ENCODE peak calls at places on chromosomes 12 and 14, in five cellular contexts. N is kidney; K is PC-9; D is CD8-positive, alpha-beta T cell; S is A673. I is an unnamed sample.

GRCh38 chr12:18492372-18493025 is 231.2 kb downstream of the PIK3C2G start:
- DNase-seq in N (no peak), K (no peak), D (no peak), S (no peak), I (no peak)

GRCh38 chr12:132505105-132505851 is 15.3 kb downstream of the FBRSL1 start:
- DNase-seq in N (no peak), K (no peak), D (no peak), S (no peak), I (no peak)

GRCh38 chr12:6753772-6754356 is 923 bp upstream of the MLF2 start:
- DNase-seq in N (peak; percentile 55), K (no peak), D (no peak), S (no peak), I (no peak)

GRCh38 chr14:55884819-55885218 is 233.4 kb upstream of the PELI2 start:
- DNase-seq in N (no peak), K (no peak), D (no peak), S (no peak), I (peak; percentile 58)

GRCh38 chr12:62163368-62163767 is 96.8 kb upstream of the USP15 start:
- DNase-seq in N (no peak), K (no peak), D (no peak), S (no peak), I (no peak)

GRCh38 chr12:81128930-81129554 is 51.2 kb downstream of the ACSS3 start:
- DNase-seq in N (no peak), K (peak; percentile 4), D (no peak), S (peak; percentile 79), I (peak; percentile 25)

GRCh38 chr12:93805736-93806141 is 128.6 kb downstream of the CRADD start:
- DNase-seq in N (no peak), K (no peak), D (no peak), S (peak; percentile 78), I (no peak)

GRCh38 chr12:630656-631632 is 32.3 kb downstream of the NINJ2 start:
- DNase-seq in N (peak; percentile 94), K (peak; percentile 64), D (peak; percentile 68), S (no peak), I (peak; percentile 60)

GRCh38 chr12:99960312-99960711 is 24.4 kb downstream of the ANKS1B start:
- DNase-seq in N (no peak), K (no peak), D (no peak), S (no peak), I (peak; percentile 14)

GRCh38 chr12:49098035-49098451 is 3.4 kb upstream of the DHH start:
- DNase-seq in N (no peak), K (no peak), D (peak; percentile 70), S (peak; percentile 67), I (peak; percentile 25)

GRCh38 chr12:64178122-64178521 is 44.0 kb downstream of the KICS2 start:
- DNase-seq in N (no peak), K (no peak), D (no peak), S (no peak), I (no peak)

GRCh38 chr12:16258963-16259362 is 18.5 kb downstream of the SLC15A5 start:
- DNase-seq in N (no peak), K (no peak), D (no peak), S (no peak), I (no peak)

GRCh38 chr14:48193893-48194292 is 518.5 kb upstream of the MDGA2 start:
- DNase-seq in N (no peak), K (no peak), D (no peak), S (no peak), I (no peak)

GRCh38 chr14:91237219-91237618 is 7.3 kb downstream of the GPR68 start:
- DNase-seq in N (no peak), K (no peak), D (no peak), S (no peak), I (no peak)

GRCh38 chr14:64812412-64812811 is 67.3 kb downstream of the SPTB start:
- DNase-seq in N (no peak), K (peak; percentile 58), D (peak; percentile 20), S (no peak), I (no peak)

GRCh38 chr12:1917172-1918070 is 1.0 kb downstream of the CACNA2D4 start:
- DNase-seq in N (no peak), K (no peak), D (peak; percentile 8), S (no peak), I (no peak)

GRCh38 chr14:73739174-73739898 is 25.2 kb upstream of the PNMA1 start:
- DNase-seq in N (no peak), K (no peak), D (no peak), S (no peak), I (no peak)

GRCh38 chr14:35346738-35347322 is 54.6 kb downstream of the PSMA6 start:
- DNase-seq in N (no peak), K (no peak), D (no peak), S (no peak), I (no peak)

GRCh38 chr14:51595831-51596472 is 55.8 kb upstream of the FRMD6 start:
- DNase-seq in N (no peak), K (no peak), D (no peak), S (no peak), I (no peak)

GRCh38 chr12:123075591-123076171 is 75.2 kb downstream of the PITPNM2 start:
- DNase-seq in N (no peak), K (peak; percentile 81), D (peak; percentile 77), S (peak; percentile 30), I (no peak)

GRCh38 chr12:121170581-121171260 is 38.0 kb downstream of the P2RX7 start:
- DNase-seq in N (no peak), K (peak; percentile 15), D (no peak), S (no peak), I (no peak)

GRCh38 chr12:16037533-16037932 is 126.4 kb downstream of the DERA start:
- DNase-seq in N (no peak), K (no peak), D (no peak), S (no peak), I (no peak)

GRCh38 chr14:75141967-75142366 is 15.1 kb upstream of the NEK9 start:
- DNase-seq in N (no peak), K (peak; percentile 28), D (no peak), S (peak; percentile 45), I (no peak)

GRCh38 chr14:101470266-101470665 is 91.0 kb upstream of the DIO3 start:
- DNase-seq in N (no peak), K (no peak), D (no peak), S (no peak), I (no peak)

GRCh38 chr14:65117795-65118746 is 15.8 kb upstream of the MAX start:
- DNase-seq in N (no peak), K (no peak), D (no peak), S (no peak), I (no peak)

GRCh38 chr14:100659345-100660001 is 67.2 kb upstream of the DLK1 start:
- DNase-seq in N (no peak), K (no peak), D (no peak), S (no peak), I (no peak)

GRCh38 chr12:105280966-105281693 is 45.2 kb upstream of the APPL2 start:
- DNase-seq in N (no peak), K (no peak), D (no peak), S (peak; percentile 11), I (no peak)

GRCh38 chr12:82746668-82747067 is 60.0 kb downstream of the TMTC2 start:
- DNase-seq in N (no peak), K (no peak), D (no peak), S (peak; percentile 50), I (no peak)

GRCh38 chr12:87112946-87113345 is 856.8 kb upstream of the MGAT4C start:
- DNase-seq in N (no peak), K (no peak), D (no peak), S (no peak), I (no peak)

GRCh38 chr14:68975667-68976066 is 3.4 kb downstream of the ACTN1 start:
- DNase-seq in N (no peak), K (no peak), D (no peak), S (no peak), I (peak; percentile 65)
- H3K4me3 ChIP-seq in N (no peak overlapping the region), K (peak overlapping the region; percentile 76), D (peak overlapping the region; percentile 8), S (no peak overlapping the region), I (peak overlapping the region; percentile 88)

GRCh38 chr12:26198742-26199141 is 3.4 kb downstream of the SSPN start:
- DNase-seq in N (no peak), K (no peak), D (no peak), S (no peak), I (peak; percentile 62)

GRCh38 chr12:26195641-26196423 is 459 bp downstream of the SSPN start:
- DNase-seq in N (peak; percentile 85), K (peak; percentile 46), D (no peak), S (peak; percentile 53), I (peak; percentile 52)

GRCh38 chr12:26197832-26198231 is 2.5 kb downstream of the SSPN start:
- DNase-seq in N (no peak), K (no peak), D (no peak), S (no peak), I (no peak)

GRCh38 chr12:26195250-26195640 is at the start of gene SSPN:
- DNase-seq in N (peak; percentile 91), K (peak; percentile 64), D (no peak), S (peak; percentile 79), I (no peak)

GRCh38 chr12:26196424-26196722 is 1.0 kb downstream of the SSPN start:
- DNase-seq in N (no peak), K (no peak), D (no peak), S (no peak), I (no peak)
- H3K4me3 ChIP-seq in N (peak overlapping the region; percentile 80), K (peak overlapping the region; percentile 79), D (no peak overlapping the region), S (peak overlapping the region; percentile 46), I (no peak overlapping the region)

DNA sequence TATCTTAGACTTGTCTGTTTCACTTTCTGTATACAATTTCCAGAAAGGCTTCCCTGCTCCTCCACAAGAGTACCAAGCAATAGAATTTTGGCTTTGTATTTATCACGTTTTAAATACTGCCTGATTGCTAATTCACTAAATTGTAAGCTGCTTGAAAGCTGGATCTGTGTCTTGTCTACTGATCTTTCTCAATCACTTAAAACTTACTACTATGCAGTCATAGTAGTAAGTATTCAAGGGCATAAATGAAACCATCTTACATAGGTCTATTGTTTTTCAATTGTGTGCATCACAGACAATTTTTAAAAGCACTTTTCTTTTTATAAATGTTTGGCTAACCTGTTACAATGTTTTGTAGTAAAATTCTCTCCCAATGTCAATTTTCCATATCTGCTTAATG is 1.2 kb upstream of the GLIPR1L2 start:
- DNase-seq in N (no peak), K (no peak), D (no peak), S (no peak), I (no peak)
- H3K4me3 ChIP-seq in N (peak overlapping the region; percentile 98), K (peak overlapping the region; percentile 69), D (no peak overlapping the region), S (peak overlapping the region; percentile 56), I (peak overlapping the region; percentile 54)

DNA sequence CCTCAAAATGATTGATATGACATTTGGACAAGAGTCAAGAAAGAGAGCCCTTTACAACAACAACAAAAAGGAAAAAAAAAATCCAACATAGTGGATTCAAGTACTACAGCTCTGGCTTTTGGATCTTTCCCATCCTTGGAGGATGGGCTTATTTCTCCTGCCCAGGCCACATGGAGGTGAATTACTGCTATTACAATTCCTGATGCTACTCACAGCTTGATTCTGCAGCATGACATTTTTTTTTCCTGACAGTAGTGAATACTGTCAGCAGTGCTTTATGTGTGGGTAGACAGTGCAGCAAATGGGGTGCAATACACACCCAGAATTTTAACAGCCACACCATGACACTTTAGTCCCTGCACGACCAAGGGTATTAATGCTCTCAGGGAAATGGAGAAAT is 42.5 kb upstream of the HSP90B1 start:
- DNase-seq in N (no peak), K (no peak), D (no peak), S (no peak), I (no peak)
- H3K4me3 ChIP-seq in N (no peak overlapping the region), K (no peak overlapping the region), D (no peak overlapping the region), S (no peak overlapping the region), I (no peak overlapping the region)

I was measured in MG63.